ENCODE peak calls at places on chromosomes 11 and 22, in four cellular contexts. N is choroid plexus epithelial cell, S is colonic mucosa, X is HFF-Myc. Y is an unnamed sample.
A peak's percentile ranks its signal among the peaks of the same experiment; 100 is the strongest.

GRCh38 chr11:115985896-115986295 is 481.7 kb upstream of the CADM1 start:
- DNase-seq in N (no peak), S (no peak), X (no peak), Y (no peak)

GRCh38 chr22:37303821-37304274 is 21.5 kb downstream of the CYTH4 start:
- DNase-seq in S (no peak), X (peak; percentile 81), N (peak; percentile 91), Y (peak; percentile 89)

GRCh38 chr22:44422742-44423370 is 75.2 kb downstream of the RTL6 start:
- DNase-seq in N (no peak), S (no peak), X (no peak), Y (no peak)

GRCh38 chr11:64745219-64745522 is 1.2 kb upstream of the RASGRP2 start:
- DNase-seq in X (no peak), S (peak; percentile 59), N (no peak), Y (peak; percentile 21)

GRCh38 chr11:17259931-17260499 is 16.5 kb upstream of the NUCB2 start:
- DNase-seq in S (no peak), X (no peak), N (no peak), Y (no peak)

GRCh38 chr22:35913925-35914324 is 114.7 kb downstream of the RBFOX2 start:
- DNase-seq in N (no peak), X (no peak), S (no peak), Y (no peak)

GRCh38 chr11:76801205-76801604 is 18.0 kb downstream of the TSKU start:
- DNase-seq in S (no peak), X (no peak), N (no peak), Y (no peak)

GRCh38 chr11:35011389-35011788 is 95.0 kb downstream of the PDHX start:
- DNase-seq in S (no peak), N (no peak), X (no peak), Y (peak; percentile 65)

GRCh38 chr11:126054412-126054811 is 8.3 kb downstream of the CDON start:
- DNase-seq in N (no peak), S (no peak), X (no peak), Y (no peak)

GRCh38 chr11:126054882-126055281 is 7.8 kb downstream of the CDON start:
- DNase-seq in S (no peak), N (no peak), X (no peak), Y (no peak)

GRCh38 chr11:126060651-126061220 is 1.9 kb downstream of the CDON start:
- DNase-seq in S (no peak), X (no peak), N (no peak), Y (no peak)

GRCh38 chr11:126059238-126059761 is 3.4 kb downstream of the CDON start:
- DNase-seq in S (no peak), N (no peak), X (no peak), Y (no peak)

GRCh38 chr11:126058090-126058489 is 4.6 kb downstream of the CDON start:
- DNase-seq in S (no peak), N (no peak), X (no peak), Y (no peak)
- H3K4me3 ChIP-seq in S (no peak overlapping the region), N (no peak overlapping the region), X (no peak overlapping the region), Y (no peak overlapping the region)

GRCh38 chr11:122978303-122978620 is 3.4 kb downstream of the BSX start:
- DNase-seq in S (no peak), X (no peak), N (no peak), Y (no peak)
- TF ChIP-seq CTCF in S (no peak), X (no peak), N (no peak), Y (no peak)

GRCh38 chr11:33830903-33831648 is 56.8 kb upstream of the FBXO3 start:
- DNase-seq in N (no peak), X (no peak), S (no peak), Y (no peak)

GRCh38 chr11:33829430-33830141 is 55.3 kb upstream of the FBXO3 start:
- DNase-seq in X (peak; percentile 38), S (peak; percentile 68), N (peak; percentile 87), Y (peak; percentile 72)

GRCh38 chr11:33832676-33833075 is 58.4 kb upstream of the FBXO3 start:
- DNase-seq in S (no peak), X (no peak), N (no peak), Y (no peak)

GRCh38 chr11:33835143-33835878 is 56.6 kb downstream of the LMO2 start:
- DNase-seq in X (no peak), N (peak; percentile 71), S (no peak), Y (peak; percentile 71)
- H3K4me3 ChIP-seq in X (no peak overlapping the region), N (no peak overlapping the region), S (no peak overlapping the region), Y (no peak overlapping the region)

DNA sequence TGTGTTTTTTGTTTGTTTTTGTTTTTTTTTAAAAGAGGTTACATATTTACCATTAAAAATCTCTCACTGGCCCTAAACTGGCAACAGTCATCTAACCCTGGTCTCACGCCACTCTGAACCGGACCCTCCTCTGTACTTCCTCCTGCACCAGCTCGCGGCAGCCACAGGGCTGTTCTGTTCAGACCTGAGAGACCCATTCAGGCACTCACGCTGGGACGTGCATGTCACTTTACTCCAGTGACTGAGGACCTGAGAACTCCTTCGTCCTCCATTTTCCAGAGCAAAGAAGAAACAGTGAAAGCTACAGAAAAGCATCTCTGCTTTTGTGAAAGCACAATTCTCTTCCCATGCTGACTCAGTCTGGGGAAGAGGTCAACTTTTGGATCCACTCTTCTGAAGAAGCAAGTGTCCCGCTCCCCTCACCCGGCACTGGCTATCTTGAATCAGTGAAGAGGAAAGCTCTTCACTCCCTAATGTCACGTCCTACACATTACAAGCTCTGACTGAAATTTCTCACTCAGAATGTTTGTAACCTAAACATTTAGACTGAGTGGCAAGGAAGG is 24.6 kb downstream of the PISD start:
- DNase-seq in N (no peak), X (no peak), S (no peak), Y (no peak)
- TF ChIP-seq CTCF in N (no peak), X (no peak), S (no peak), Y (no peak)

DNA sequence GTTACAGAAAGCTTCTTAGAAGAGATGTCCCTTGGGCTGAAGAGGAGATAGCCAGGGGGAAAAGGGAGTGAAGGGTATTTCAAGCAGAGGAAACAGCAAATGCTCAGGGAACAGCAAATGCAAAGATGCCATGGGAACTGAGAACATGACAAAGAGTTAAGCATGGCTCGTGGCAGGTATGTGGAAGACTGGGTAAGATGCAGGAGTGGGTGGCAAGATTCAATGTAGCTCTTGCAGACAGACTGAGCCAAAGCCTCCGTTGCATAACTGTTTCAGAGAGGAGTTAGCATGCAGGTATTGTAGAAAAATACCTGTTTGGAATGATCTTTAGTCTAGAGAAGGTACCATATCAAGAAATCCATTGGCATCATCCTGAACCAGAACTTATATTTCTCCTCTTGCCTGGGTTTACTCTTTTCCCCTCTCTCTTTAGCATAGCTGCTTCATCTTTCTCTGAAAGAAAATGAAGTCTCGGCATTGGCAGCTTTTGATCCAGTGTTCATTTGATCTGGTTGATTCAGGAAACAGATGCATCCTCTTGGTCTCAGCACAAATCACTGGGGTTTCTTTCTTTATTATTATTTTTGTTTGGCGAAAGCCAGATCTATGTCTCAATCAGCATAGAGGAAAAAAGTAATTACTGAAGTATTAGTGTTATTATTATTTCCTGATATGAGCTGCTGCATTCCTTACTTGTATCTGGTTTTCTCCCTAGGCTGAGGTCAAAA is 41.7 kb upstream of the NUP160 start:
- DNase-seq in N (no peak), S (no peak), X (no peak), Y (no peak)
- H3K4me3 ChIP-seq in N (no peak overlapping the region), S (no peak overlapping the region), X (no peak overlapping the region), Y (no peak overlapping the region)

GRCh38 chr11:122430490-122430889 is 225.0 kb upstream of the UBASH3B start:
- DNase-seq in N (no peak), S (no peak), X (no peak), Y (no peak)
- TF ChIP-seq CTCF in N (no peak), S (no peak), X (no peak), Y (no peak)

GRCh38 chr11:815675-816432 is 2.9 kb upstream of the PNPLA2 start:
- DNase-seq in X (no peak), S (no peak), N (no peak), Y (no peak)
- H3K4me3 ChIP-seq in X (no peak overlapping the region), S (no peak overlapping the region), N (no peak overlapping the region), Y (no peak overlapping the region)